ENCODE peak calls at places on chromosomes 4 and X, in seven cellular contexts. One of them, this sample, is unnamed.
A peak's percentile ranks its signal among the peaks of the same experiment; 100 is the strongest.

GRCh38 chr4:75909331-75909844 is 7.1 kb upstream of the PPEF2 start:
- DNase-seq in effector memory CD4-positive, alpha-beta T cell: no peak
- DNase-seq in SJSA1: no peak
- DNase-seq in uterus: no peak
- DNase-seq in brain microvascular endothelial cell: no peak
- DNase-seq in neuronal stem cell: no peak
- DNase-seq in dorsolateral prefrontal cortex: no peak
- DNase-seq in this sample: no peak

GRCh38 chrX:44744828-44745227 is 99.0 kb upstream of the DUSP21 start:
- DNase-seq in effector memory CD4-positive, alpha-beta T cell: no peak
- DNase-seq in SJSA1: no peak
- DNase-seq in uterus: no peak
- DNase-seq in brain microvascular endothelial cell: no peak
- DNase-seq in neuronal stem cell: no peak
- DNase-seq in dorsolateral prefrontal cortex: no peak
- DNase-seq in this sample: no peak

GRCh38 chr4:152535236-152535902 is 523 bp downstream of the FBXW7 start:
- DNase-seq in effector memory CD4-positive, alpha-beta T cell: peak; percentile 14
- DNase-seq in SJSA1: no peak
- DNase-seq in uterus: peak; percentile 29
- DNase-seq in brain microvascular endothelial cell: no peak
- DNase-seq in neuronal stem cell: no peak
- DNase-seq in dorsolateral prefrontal cortex: no peak
- DNase-seq in this sample: no peak

GRCh38 chr4:141258558-141258957 is 37.9 kb downstream of the ZNF330 start:
- DNase-seq in effector memory CD4-positive, alpha-beta T cell: no peak
- DNase-seq in SJSA1: no peak
- DNase-seq in uterus: no peak
- DNase-seq in brain microvascular endothelial cell: no peak
- DNase-seq in neuronal stem cell: no peak
- DNase-seq in dorsolateral prefrontal cortex: no peak
- DNase-seq in this sample: no peak

GRCh38 chrX:17161991-17162390 is 213.0 kb upstream of the NHS start:
- DNase-seq in effector memory CD4-positive, alpha-beta T cell: no peak
- DNase-seq in SJSA1: no peak
- DNase-seq in uterus: no peak
- DNase-seq in brain microvascular endothelial cell: no peak
- DNase-seq in neuronal stem cell: no peak
- DNase-seq in dorsolateral prefrontal cortex: no peak
- DNase-seq in this sample: no peak

GRCh38 chr4:48832571-48832970 is 1.7 kb downstream of the OCIAD1 start:
- DNase-seq in effector memory CD4-positive, alpha-beta T cell: no peak
- DNase-seq in SJSA1: no peak
- DNase-seq in uterus: no peak
- DNase-seq in brain microvascular endothelial cell: no peak
- DNase-seq in neuronal stem cell: no peak
- DNase-seq in dorsolateral prefrontal cortex: no peak
- DNase-seq in this sample: no peak

GRCh38 chr4:101667348-101667747 is 123.2 kb upstream of the BANK1 start:
- DNase-seq in effector memory CD4-positive, alpha-beta T cell: no peak
- DNase-seq in SJSA1: no peak
- DNase-seq in uterus: no peak
- DNase-seq in brain microvascular endothelial cell: no peak
- DNase-seq in neuronal stem cell: no peak
- DNase-seq in dorsolateral prefrontal cortex: no peak
- DNase-seq in this sample: no peak

GRCh38 chr4:122553432-122553831 is 67.4 kb downstream of the IL21 start:
- DNase-seq in effector memory CD4-positive, alpha-beta T cell: no peak
- DNase-seq in SJSA1: no peak
- DNase-seq in uterus: no peak
- DNase-seq in brain microvascular endothelial cell: no peak
- DNase-seq in neuronal stem cell: no peak
- DNase-seq in dorsolateral prefrontal cortex: no peak
- DNase-seq in this sample: no peak

GRCh38 chr4:53956053-53956452 is 108.4 kb downstream of the CHIC2 start:
- DNase-seq in effector memory CD4-positive, alpha-beta T cell: no peak
- DNase-seq in SJSA1: no peak
- DNase-seq in uterus: no peak
- DNase-seq in brain microvascular endothelial cell: no peak
- DNase-seq in neuronal stem cell: no peak
- DNase-seq in dorsolateral prefrontal cortex: no peak
- DNase-seq in this sample: no peak

GRCh38 chr4:111961806-111962205 is 183.4 kb upstream of the FAM241A start:
- DNase-seq in effector memory CD4-positive, alpha-beta T cell: no peak
- DNase-seq in SJSA1: no peak
- DNase-seq in uterus: no peak
- DNase-seq in brain microvascular endothelial cell: no peak
- DNase-seq in neuronal stem cell: no peak
- DNase-seq in dorsolateral prefrontal cortex: no peak
- DNase-seq in this sample: no peak

GRCh38 chr4:25160714-25161598 is 707 bp upstream of the SEPSECS start:
- DNase-seq in effector memory CD4-positive, alpha-beta T cell: no peak
- DNase-seq in SJSA1: peak; percentile 33
- DNase-seq in uterus: no peak
- DNase-seq in brain microvascular endothelial cell: no peak
- DNase-seq in neuronal stem cell: no peak
- DNase-seq in dorsolateral prefrontal cortex: no peak
- DNase-seq in this sample: no peak

GRCh38 chrX:73563740-73564073 is 710 bp downstream of the CHIC1 start:
- DNase-seq in effector memory CD4-positive, alpha-beta T cell: no peak
- DNase-seq in SJSA1: no peak
- DNase-seq in uterus: no peak
- DNase-seq in brain microvascular endothelial cell: no peak
- DNase-seq in neuronal stem cell: no peak
- DNase-seq in dorsolateral prefrontal cortex: no peak
- DNase-seq in this sample: no peak

GRCh38 chrX:136209016-136209738 is 42.0 kb downstream of the MAP7D3 start:
- DNase-seq in effector memory CD4-positive, alpha-beta T cell: no peak
- DNase-seq in SJSA1: peak; percentile 38
- DNase-seq in uterus: peak; percentile 63
- DNase-seq in brain microvascular endothelial cell: peak; percentile 33
- DNase-seq in neuronal stem cell: no peak
- DNase-seq in dorsolateral prefrontal cortex: no peak
- DNase-seq in this sample: no peak

GRCh38 chrX:41665676-41666075 is 23.1 kb upstream of the GPR34 start:
- DNase-seq in effector memory CD4-positive, alpha-beta T cell: no peak
- DNase-seq in SJSA1: no peak
- DNase-seq in uterus: no peak
- DNase-seq in brain microvascular endothelial cell: no peak
- DNase-seq in neuronal stem cell: no peak
- DNase-seq in dorsolateral prefrontal cortex: no peak
- DNase-seq in this sample: no peak

GRCh38 chr4:34280131-34280530 is 1964.2 kb downstream of the ARAP2 start:
- DNase-seq in effector memory CD4-positive, alpha-beta T cell: no peak
- DNase-seq in SJSA1: no peak
- DNase-seq in uterus: no peak
- DNase-seq in brain microvascular endothelial cell: no peak
- DNase-seq in neuronal stem cell: no peak
- DNase-seq in dorsolateral prefrontal cortex: no peak
- DNase-seq in this sample: no peak

GRCh38 chr4:120658772-120659171 is 263.8 kb downstream of the PRDM5 start:
- DNase-seq in effector memory CD4-positive, alpha-beta T cell: no peak
- DNase-seq in SJSA1: no peak
- DNase-seq in uterus: no peak
- DNase-seq in brain microvascular endothelial cell: no peak
- DNase-seq in neuronal stem cell: no peak
- DNase-seq in dorsolateral prefrontal cortex: no peak
- DNase-seq in this sample: no peak

GRCh38 chr4:6730603-6731300 is 14.8 kb downstream of the BLOC1S4 start:
- DNase-seq in effector memory CD4-positive, alpha-beta T cell: no peak
- DNase-seq in SJSA1: no peak
- DNase-seq in uterus: no peak
- DNase-seq in brain microvascular endothelial cell: no peak
- DNase-seq in neuronal stem cell: no peak
- DNase-seq in dorsolateral prefrontal cortex: no peak
- DNase-seq in this sample: no peak

GRCh38 chr4:128468485-128468989 is 180.9 kb upstream of the PGRMC2 start:
- DNase-seq in effector memory CD4-positive, alpha-beta T cell: no peak
- DNase-seq in SJSA1: peak; percentile 59
- DNase-seq in uterus: peak; percentile 31
- DNase-seq in brain microvascular endothelial cell: peak; percentile 94
- DNase-seq in neuronal stem cell: no peak
- DNase-seq in dorsolateral prefrontal cortex: no peak
- DNase-seq in this sample: no peak

GRCh38 chrX:154761977-154762528 is 611 bp upstream of the DKC1 start:
- DNase-seq in effector memory CD4-positive, alpha-beta T cell: no peak
- DNase-seq in SJSA1: no peak
- DNase-seq in uterus: no peak
- DNase-seq in brain microvascular endothelial cell: no peak
- DNase-seq in neuronal stem cell: no peak
- DNase-seq in dorsolateral prefrontal cortex: no peak
- DNase-seq in this sample: peak; percentile 63

GRCh38 chrX:51215266-51215665 is 117.4 kb upstream of the NUDT10 start:
- DNase-seq in effector memory CD4-positive, alpha-beta T cell: no peak
- DNase-seq in SJSA1: no peak
- DNase-seq in uterus: no peak
- DNase-seq in brain microvascular endothelial cell: no peak
- DNase-seq in neuronal stem cell: no peak
- DNase-seq in dorsolateral prefrontal cortex: no peak
- DNase-seq in this sample: no peak

GRCh38 chrX:23271011-23271410 is 63.6 kb upstream of the PTCHD1 start:
- DNase-seq in effector memory CD4-positive, alpha-beta T cell: no peak
- DNase-seq in SJSA1: no peak
- DNase-seq in uterus: no peak
- DNase-seq in brain microvascular endothelial cell: no peak
- DNase-seq in neuronal stem cell: no peak
- DNase-seq in dorsolateral prefrontal cortex: no peak
- DNase-seq in this sample: no peak

GRCh38 chrX:115592997-115593734 is 32.2 kb downstream of the PLS3 start:
- DNase-seq in effector memory CD4-positive, alpha-beta T cell: no peak
- DNase-seq in SJSA1: peak; percentile 39
- DNase-seq in uterus: no peak
- DNase-seq in brain microvascular endothelial cell: peak; percentile 33
- DNase-seq in neuronal stem cell: no peak
- DNase-seq in dorsolateral prefrontal cortex: no peak
- DNase-seq in this sample: no peak

GRCh38 chrX:57596109-57596870 is 4.5 kb downstream of the ZXDB start:
- DNase-seq in effector memory CD4-positive, alpha-beta T cell: no peak
- DNase-seq in SJSA1: no peak
- DNase-seq in uterus: no peak
- DNase-seq in brain microvascular endothelial cell: no peak
- DNase-seq in neuronal stem cell: no peak
- DNase-seq in dorsolateral prefrontal cortex: no peak
- DNase-seq in this sample: no peak

GRCh38 chrX:41142130-41142529 is 56.9 kb downstream of the USP9X start:
- DNase-seq in effector memory CD4-positive, alpha-beta T cell: no peak
- DNase-seq in SJSA1: no peak
- DNase-seq in uterus: no peak
- DNase-seq in brain microvascular endothelial cell: no peak
- DNase-seq in neuronal stem cell: no peak
- DNase-seq in dorsolateral prefrontal cortex: no peak
- DNase-seq in this sample: no peak

GRCh38 chrX:101160001-101160400 is 59.6 kb upstream of the DRP2 start:
- DNase-seq in effector memory CD4-positive, alpha-beta T cell: no peak
- DNase-seq in SJSA1: no peak
- DNase-seq in uterus: no peak
- DNase-seq in brain microvascular endothelial cell: no peak
- DNase-seq in neuronal stem cell: no peak
- DNase-seq in dorsolateral prefrontal cortex: no peak
- DNase-seq in this sample: no peak

GRCh38 chrX:129452523-129452922 is 70.8 kb downstream of the SMARCA1 start:
- DNase-seq in effector memory CD4-positive, alpha-beta T cell: no peak
- DNase-seq in SJSA1: no peak
- DNase-seq in uterus: no peak
- DNase-seq in brain microvascular endothelial cell: no peak
- DNase-seq in neuronal stem cell: no peak
- DNase-seq in dorsolateral prefrontal cortex: no peak
- DNase-seq in this sample: no peak

GRCh38 chrX:56968980-56969379 is 26.4 kb downstream of the SPIN3 start:
- DNase-seq in effector memory CD4-positive, alpha-beta T cell: no peak
- DNase-seq in SJSA1: no peak
- DNase-seq in uterus: no peak
- DNase-seq in brain microvascular endothelial cell: no peak
- DNase-seq in neuronal stem cell: no peak
- DNase-seq in dorsolateral prefrontal cortex: no peak
- DNase-seq in this sample: no peak

GRCh38 chr4:109589119-109589518 is 29.1 kb downstream of the MCUB start:
- DNase-seq in effector memory CD4-positive, alpha-beta T cell: no peak
- DNase-seq in SJSA1: no peak
- DNase-seq in uterus: no peak
- DNase-seq in brain microvascular endothelial cell: no peak
- DNase-seq in neuronal stem cell: no peak
- DNase-seq in dorsolateral prefrontal cortex: no peak
- DNase-seq in this sample: no peak
- H3K27ac ChIP-seq in effector memory CD4-positive, alpha-beta T cell: no peak overlapping the region
- H3K27ac ChIP-seq in SJSA1: no peak overlapping the region
- H3K27ac ChIP-seq in uterus: no peak overlapping the region
- H3K27ac ChIP-seq in brain microvascular endothelial cell: no peak overlapping the region
- H3K27ac ChIP-seq in neuronal stem cell: no peak overlapping the region
- H3K27ac ChIP-seq in dorsolateral prefrontal cortex: no peak overlapping the region
- H3K27ac ChIP-seq in this sample: peak overlapping the region; percentile 10

DNA sequence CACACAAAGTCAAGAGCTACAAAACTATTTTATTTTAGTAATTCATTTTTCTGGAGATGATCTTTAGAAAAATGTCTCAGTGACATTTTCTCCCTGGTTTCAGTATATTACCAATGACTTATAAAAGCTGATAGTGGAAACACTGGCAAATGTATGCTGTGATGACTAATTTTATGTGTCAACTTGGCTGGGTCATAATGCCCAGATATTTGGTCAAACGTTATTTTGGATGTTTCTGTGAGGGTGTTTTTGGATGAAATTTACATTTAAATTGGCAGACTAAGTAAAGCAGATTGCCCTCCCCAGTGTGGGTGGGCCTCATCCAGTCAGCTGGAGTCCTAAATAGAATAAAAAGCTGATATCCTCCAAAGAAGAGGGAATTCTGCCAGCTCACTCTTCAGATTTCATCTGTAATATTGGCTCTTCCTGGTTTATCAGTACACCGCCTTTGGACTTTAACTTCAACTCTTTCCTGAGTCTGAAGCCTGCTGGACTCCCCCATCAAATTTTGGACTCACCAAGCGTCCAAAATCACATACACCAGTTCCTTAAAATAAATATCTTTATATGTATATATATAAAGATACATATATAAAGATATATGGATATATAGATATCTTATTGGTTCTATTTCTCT is 31.2 kb upstream of the RAB40A start:
- DNase-seq in effector memory CD4-positive, alpha-beta T cell: no peak
- DNase-seq in SJSA1: no peak
- DNase-seq in uterus: no peak
- DNase-seq in brain microvascular endothelial cell: no peak
- DNase-seq in neuronal stem cell: no peak
- DNase-seq in dorsolateral prefrontal cortex: no peak
- DNase-seq in this sample: no peak
- H3K27ac ChIP-seq in effector memory CD4-positive, alpha-beta T cell: no peak overlapping the region
- H3K27ac ChIP-seq in SJSA1: no peak overlapping the region
- H3K27ac ChIP-seq in uterus: peak overlapping the region; percentile 71
- H3K27ac ChIP-seq in brain microvascular endothelial cell: no peak overlapping the region
- H3K27ac ChIP-seq in neuronal stem cell: no peak overlapping the region
- H3K27ac ChIP-seq in dorsolateral prefrontal cortex: no peak overlapping the region
- H3K27ac ChIP-seq in this sample: no peak overlapping the region

GRCh38 chrX:1486749-1487361 is 34.1 kb upstream of the ASMTL start:
- DNase-seq in effector memory CD4-positive, alpha-beta T cell: no peak
- DNase-seq in SJSA1: no peak
- DNase-seq in uterus: no peak
- DNase-seq in brain microvascular endothelial cell: no peak
- DNase-seq in neuronal stem cell: no peak
- DNase-seq in dorsolateral prefrontal cortex: no peak
- DNase-seq in this sample: peak; percentile 81
- H3K27ac ChIP-seq in effector memory CD4-positive, alpha-beta T cell: no peak overlapping the region
- H3K27ac ChIP-seq in SJSA1: no peak overlapping the region
- H3K27ac ChIP-seq in uterus: no peak overlapping the region
- H3K27ac ChIP-seq in brain microvascular endothelial cell: no peak overlapping the region
- H3K27ac ChIP-seq in neuronal stem cell: no peak overlapping the region
- H3K27ac ChIP-seq in dorsolateral prefrontal cortex: no peak overlapping the region
- H3K27ac ChIP-seq in this sample: peak overlapping the region; percentile 65

GRCh38 chr4:168502886-168503285 is 6.0 kb downstream of the PALLD start:
- DNase-seq in effector memory CD4-positive, alpha-beta T cell: no peak
- DNase-seq in SJSA1: no peak
- DNase-seq in uterus: no peak
- DNase-seq in brain microvascular endothelial cell: no peak
- DNase-seq in neuronal stem cell: no peak
- DNase-seq in dorsolateral prefrontal cortex: no peak
- DNase-seq in this sample: no peak
- H3K27ac ChIP-seq in effector memory CD4-positive, alpha-beta T cell: no peak overlapping the region
- H3K27ac ChIP-seq in SJSA1: no peak overlapping the region
- H3K27ac ChIP-seq in uterus: no peak overlapping the region
- H3K27ac ChIP-seq in brain microvascular endothelial cell: no peak overlapping the region
- H3K27ac ChIP-seq in neuronal stem cell: no peak overlapping the region
- H3K27ac ChIP-seq in dorsolateral prefrontal cortex: no peak overlapping the region
- H3K27ac ChIP-seq in this sample: peak overlapping the region; percentile 85